ENCODE peak calls at places on chromosomes 2 and 18, in seven cellular contexts. Y is body of pancreas, W is BJ, C is esophagus squamous epithelium, T is fibroblast of mammary gland, O is endodermal cell, L is fibroblast of villous mesenchyme. S is an unnamed sample.

GRCh38 chr2:196808281-196808680 is 874 bp downstream of the C2orf66 start:
- DNase-seq in O (peak; percentile 51), C (no peak), L (peak; percentile 16), T (no peak), Y (no peak), W (no peak), S (no peak)

GRCh38 chr2:152189622-152190495 is 14.3 kb upstream of the STAM2 start:
- DNase-seq in O (peak; percentile 60), C (no peak), L (peak; percentile 78), Y (peak; percentile 60), W (no peak), T (peak; percentile 79), S (no peak)

GRCh38 chr2:182852090-182852489 is 14.3 kb downstream of the FRZB start:
- DNase-seq in O (no peak), C (no peak), T (peak; percentile 10), L (no peak), W (no peak), Y (no peak), S (no peak)

GRCh38 chr2:205685314-205686230 is 3.3 kb downstream of the NRP2 start:
- DNase-seq in O (peak; percentile 89), W (no peak), T (peak; percentile 53), C (no peak), L (peak; percentile 52), Y (peak; percentile 12), S (no peak)

GRCh38 chr18:9869713-9870430 is 15.9 kb upstream of the TXNDC2 start:
- DNase-seq in L (peak; percentile 97), C (no peak), O (peak; percentile 56), W (peak; percentile 35), T (peak; percentile 94), Y (peak; percentile 59), S (peak; percentile 26)

GRCh38 chr2:46460241-46460921 is 19.0 kb upstream of the TMEM247 start:
- DNase-seq in O (no peak), C (no peak), T (no peak), L (peak; percentile 33), W (no peak), Y (peak; percentile 59), S (no peak)

GRCh38 chr2:128413718-128414341 is 95.2 kb upstream of the HS6ST1 start:
- DNase-seq in L (peak; percentile 50), C (no peak), W (no peak), Y (no peak), T (no peak), O (peak; percentile 76), S (no peak)

GRCh38 chr2:127082974-127083373 is 24.0 kb downstream of the BIN1 start:
- DNase-seq in W (no peak), Y (peak; percentile 43), C (no peak), T (peak; percentile 92), O (no peak), L (peak; percentile 83), S (no peak)

GRCh38 chr2:26764078-26764887 is at the start of gene SLC35F6:
- DNase-seq in L (peak; percentile 81), O (peak; percentile 91), C (peak; percentile 19), T (peak; percentile 63), W (no peak), Y (peak; percentile 85), S (no peak)

GRCh38 chr18:62497171-62497783 is 25.5 kb upstream of the ZCCHC2 start:
- DNase-seq in Y (no peak), L (no peak), W (no peak), C (no peak), T (no peak), O (no peak), S (no peak)

GRCh38 chr2:26530696-26531095 is 52.8 kb upstream of the OTOF start:
- DNase-seq in Y (no peak), W (no peak), L (no peak), C (no peak), O (peak; percentile 33), T (peak; percentile 63), S (no peak)

GRCh38 chr2:102106133-102106556 is 36.4 kb upstream of the IL1R1 start:
- DNase-seq in T (peak; percentile 94), O (no peak), Y (no peak), L (peak; percentile 64), W (no peak), C (no peak), S (peak; percentile 89)

GRCh38 chr2:191105082-191105481 is 45.7 kb downstream of the STAT4 start:
- DNase-seq in T (peak; percentile 57), W (no peak), L (no peak), Y (no peak), O (no peak), C (no peak), S (no peak)

GRCh38 chr2:157874997-157875719 is 972 bp downstream of the ACVR1 start:
- DNase-seq in Y (peak; percentile 39), W (peak; percentile 76), O (peak; percentile 77), C (no peak), L (peak; percentile 90), T (peak; percentile 95), S (no peak)

GRCh38 chr2:184620367-184620766 is 22.0 kb downstream of the ZNF804A start:
- DNase-seq in L (no peak), W (no peak), Y (no peak), T (no peak), C (no peak), O (no peak), S (no peak)

GRCh38 chr2:85539361-85540130 is 578 bp downstream of the MAT2A start:
- DNase-seq in Y (peak; percentile 73), C (peak; percentile 36), T (peak; percentile 56), W (no peak), O (peak; percentile 73), L (peak; percentile 58), S (no peak)

GRCh38 chr2:200735061-200735460 is 76.6 kb upstream of the BZW1 start:
- DNase-seq in O (no peak), W (no peak), C (no peak), T (peak; percentile 34), L (no peak), Y (no peak), S (no peak)

GRCh38 chr2:31231571-31232287 is 2.2 kb upstream of the EHD3 start:
- DNase-seq in W (no peak), T (no peak), L (no peak), Y (no peak), C (no peak), O (peak; percentile 38), S (no peak)

GRCh38 chr2:56217106-56217505 is 33.3 kb downstream of the CCDC85A start:
- DNase-seq in O (peak; percentile 66), Y (no peak), L (no peak), T (no peak), C (no peak), W (no peak), S (no peak)
- TF ChIP-seq CTCF in O (peak; percentile 69), Y (no peak), L (no peak), T (no peak), C (no peak), W (no peak), S (no peak)

GRCh38 chr18:32769242-32770180 is 3.3 kb downstream of the KLHL14 start:
- DNase-seq in W (no peak), L (no peak), O (peak; percentile 83), C (no peak), Y (no peak), T (no peak), S (no peak)

GRCh38 chr18:32771169-32771751 is 1.6 kb downstream of the KLHL14 start:
- DNase-seq in O (peak; percentile 81), W (no peak), L (no peak), C (no peak), Y (peak; percentile 2), T (no peak), S (no peak)

GRCh38 chr18:32770651-32771168 is 2.1 kb downstream of the KLHL14 start:
- DNase-seq in W (no peak), T (no peak), O (peak; percentile 70), L (no peak), C (no peak), Y (no peak), S (no peak)

GRCh38 chr18:32768646-32769206 is 4.1 kb downstream of the KLHL14 start:
- DNase-seq in Y (no peak), C (no peak), T (no peak), L (no peak), O (no peak), W (no peak), S (no peak)

DNA sequence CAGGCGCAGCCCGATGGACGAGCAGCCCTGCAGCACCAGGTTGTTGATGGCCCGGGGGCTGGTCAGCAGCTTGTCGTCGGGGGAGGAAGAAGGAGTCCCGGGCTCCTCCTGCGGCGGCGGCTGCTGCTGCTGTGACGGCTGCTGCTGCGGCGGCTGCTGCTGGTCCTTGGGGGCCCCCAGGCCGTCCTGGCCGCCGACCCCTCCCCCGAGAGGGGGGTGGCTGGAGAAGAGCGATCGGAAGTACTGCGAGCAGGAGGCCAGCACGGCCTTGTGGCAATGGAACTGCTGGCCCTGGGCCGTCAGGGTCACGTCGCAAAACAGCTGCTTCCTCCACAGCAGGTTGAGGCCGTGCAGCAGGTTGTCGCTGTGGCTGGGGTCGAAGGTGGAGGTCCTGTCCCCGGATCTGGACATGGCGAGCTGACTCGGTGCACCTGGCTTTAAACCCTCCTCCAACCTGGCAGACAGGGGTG is 2.6 kb downstream of the KLHL14 start:
- DNase-seq in Y (peak; percentile 3), W (no peak), T (no peak), L (no peak), C (no peak), O (no peak), S (no peak)
- H3K4me3 ChIP-seq in Y (no peak overlapping the region), W (no peak overlapping the region), T (no peak overlapping the region), L (no peak overlapping the region), C (peak overlapping the region; percentile 68), O (peak overlapping the region; percentile 74), S (peak overlapping the region; percentile 54)

GRCh38 chr2:227861011-227861410 is 10.4 kb upstream of the DAW1 start:
- DNase-seq in T (no peak), C (no peak), O (no peak), W (no peak), L (no peak), Y (no peak), S (no peak)

GRCh38 chr2:227862227-227862740 is 9.1 kb upstream of the DAW1 start:
- DNase-seq in T (peak; percentile 82), L (peak; percentile 75), C (no peak), O (no peak), W (no peak), Y (peak; percentile 34), S (peak; percentile 40)

GRCh38 chr2:227864161-227864756 is 7.2 kb upstream of the DAW1 start:
- DNase-seq in O (no peak), W (no peak), T (peak; percentile 94), Y (peak; percentile 13), C (no peak), L (peak; percentile 94), S (no peak)

GRCh38 chr2:227865281-227865680 is 6.2 kb upstream of the DAW1 start:
- DNase-seq in Y (no peak), O (no peak), T (no peak), C (no peak), L (no peak), W (no peak), S (no peak)

GRCh38 chr2:227862741-227863588 is 8.5 kb upstream of the DAW1 start:
- DNase-seq in Y (peak; percentile 11), O (peak; percentile 84), T (peak; percentile 98), L (peak; percentile 85), W (no peak), C (no peak), S (peak; percentile 83)
- TF ChIP-seq CTCF in Y (no peak), O (no peak), T (peak; percentile 21), L (no peak), W (peak; percentile 14), C (no peak), S (peak; percentile 29)

DNA sequence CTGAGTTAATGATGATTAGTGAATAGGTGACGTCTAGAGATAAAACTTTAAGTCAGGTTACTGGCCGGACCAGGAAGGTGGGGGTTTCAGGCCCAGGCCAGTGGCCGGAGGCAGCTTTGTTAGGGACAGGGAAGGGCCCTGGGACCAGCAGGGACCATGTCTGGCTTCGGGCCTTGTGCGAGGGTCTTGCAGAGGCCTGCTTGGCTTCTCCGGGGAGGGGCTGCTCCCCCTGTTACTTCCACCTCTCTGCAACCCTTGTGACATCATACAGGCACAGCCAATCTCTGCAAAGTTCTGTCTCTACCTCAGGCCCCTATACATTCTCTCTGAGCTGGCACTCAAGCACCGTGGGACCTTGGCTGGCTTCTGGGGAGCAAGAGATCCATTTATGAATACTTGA is at the start of gene ALLC:
- DNase-seq in L (no peak), T (no peak), W (no peak), O (no peak), Y (no peak), C (no peak), S (no peak)
- H3K4me3 ChIP-seq in L (no peak within 1 kb of the TSS), T (no peak within 1 kb of the TSS), W (no peak within 1 kb of the TSS), O (no peak within 1 kb of the TSS), Y (no peak within 1 kb of the TSS), C (no peak within 1 kb of the TSS), S (no peak within 1 kb of the TSS)

S was measured in epithelial cell of proximal tubule.